ENCODE peak calls at places on chromosomes 2 and 18, in nine cellular contexts. N is A549, O is uterus, L is keratinocyte, I is IMR-90, C is foreskin keratinocyte, Z is thyroid gland, H is esophagus squamous epithelium, W is AG04450. G is an unnamed sample.

GRCh38 chr18:24373331-24373730 is 24.3 kb downstream of the OSBPL1A start:
- DNase-seq in L (no peak), I (peak; percentile 64), N (no peak), W (no peak), O (no peak), Z (no peak), C (peak; percentile 32), H (no peak), G (no peak)

GRCh38 chr2:64328415-64328722 is 125.6 kb upstream of the LGALSL start:
- DNase-seq in W (no peak), C (no peak), L (no peak), Z (no peak), H (no peak), N (no peak), O (no peak), I (no peak), G (peak; percentile 41)

GRCh38 chr2:74902281-74902860 is 56.1 kb upstream of the POLE4 start:
- DNase-seq in L (no peak), N (no peak), H (no peak), Z (no peak), W (no peak), O (no peak), I (no peak), C (no peak), G (no peak)

GRCh38 chr2:217452928-217453327 is 549.9 kb downstream of the TNS1 start:
- DNase-seq in H (no peak), O (no peak), W (no peak), I (no peak), C (no peak), L (no peak), N (no peak), Z (no peak), G (no peak)

GRCh38 chr2:235212501-235212900 is 260.7 kb downstream of the SH3BP4 start:
- DNase-seq in I (no peak), H (no peak), N (no peak), O (no peak), Z (no peak), L (no peak), W (no peak), C (no peak), G (no peak)

GRCh38 chr2:183193904-183194303 is 69.7 kb downstream of the NUP35 start:
- DNase-seq in N (no peak), H (no peak), W (no peak), Z (no peak), I (no peak), L (no peak), C (no peak), O (no peak), G (no peak)

GRCh38 chr2:234792566-234792965 is 159.3 kb upstream of the SH3BP4 start:
- DNase-seq in W (no peak), H (no peak), O (no peak), I (no peak), Z (no peak), C (no peak), L (no peak), N (no peak), G (no peak)

GRCh38 chr2:210965472-210965871 is 409.1 kb downstream of the CPS1 start:
- DNase-seq in C (peak; percentile 45), W (no peak), N (no peak), L (no peak), O (no peak), Z (no peak), I (no peak), H (no peak), G (no peak)

GRCh38 chr2:157194097-157194688 is 63.3 kb upstream of the GALNT5 start:
- DNase-seq in H (no peak), I (peak; percentile 72), Z (peak; percentile 2), L (no peak), O (no peak), C (peak; percentile 33), N (peak; percentile 63), W (no peak), G (peak; percentile 47)

GRCh38 chr2:135997380-135997779 is 12.0 kb upstream of the DARS1 start:
- DNase-seq in O (no peak), H (no peak), I (no peak), N (no peak), W (no peak), L (no peak), Z (peak; percentile 39), C (no peak), G (peak; percentile 77)

GRCh38 chr2:224372624-224373023 is 29.3 kb downstream of the FAM124B start:
- DNase-seq in L (no peak), H (no peak), W (no peak), N (no peak), Z (no peak), O (no peak), I (no peak), C (no peak), G (no peak)

GRCh38 chr18:48837676-48838075 is 113.1 kb downstream of the SMAD7 start:
- DNase-seq in C (no peak), L (no peak), Z (no peak), I (no peak), W (no peak), O (no peak), H (no peak), N (no peak), G (no peak)

GRCh38 chr2:237486334-237486818 is 675 bp upstream of the MLPH start:
- DNase-seq in L (no peak), Z (peak; percentile 22), H (no peak), W (no peak), I (no peak), C (no peak), O (no peak), N (peak; percentile 63), G (no peak)

GRCh38 chr18:10119528-10119927 is 205.7 kb downstream of the VAPA start:
- DNase-seq in W (no peak), H (no peak), L (no peak), O (no peak), C (no peak), I (no peak), N (no peak), Z (no peak), G (no peak)

GRCh38 chr2:160305081-160305750 is 105.1 kb upstream of the ITGB6 start:
- DNase-seq in I (peak; percentile 94), W (peak; percentile 54), N (no peak), L (no peak), O (no peak), Z (no peak), H (no peak), C (peak; percentile 91), G (no peak)

GRCh38 chr2:219010162-219010756 is 17.0 kb upstream of the CRYBA2 start:
- DNase-seq in O (no peak), L (no peak), H (no peak), N (peak; percentile 56), C (peak; percentile 18), I (no peak), Z (peak; percentile 28), W (no peak), G (peak; percentile 44)
- TF ChIP-seq CTCF in O (no peak), L (peak; percentile 60), H (no peak), N (peak; percentile 38), C (peak; percentile 66), I (peak; percentile 15), Z (peak; percentile 35), W (no peak), G (peak; percentile 73)

DNA sequence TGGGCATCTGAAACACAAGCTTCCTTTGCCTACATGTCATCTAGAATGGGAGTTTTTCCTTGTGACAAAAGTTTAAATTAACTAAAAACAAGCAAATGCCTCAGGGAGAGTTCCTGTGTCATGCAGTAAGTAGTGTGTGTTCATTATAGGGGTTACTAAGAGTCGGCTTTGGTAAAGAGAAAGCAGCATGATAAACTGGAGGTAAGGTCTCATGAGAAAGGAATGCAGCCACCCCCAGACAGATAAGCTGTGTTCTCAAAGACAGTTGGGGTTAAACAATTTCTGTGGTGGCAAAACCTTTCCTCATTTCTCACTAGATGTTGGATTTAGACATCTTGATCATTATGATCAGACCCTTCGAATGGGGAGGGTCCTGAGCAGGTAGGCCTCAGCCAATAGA is 129.7 kb downstream of the MAP4K4 start:
- DNase-seq in W (peak; percentile 81), I (peak; percentile 96), L (no peak), N (peak; percentile 45), C (peak; percentile 93), O (no peak), H (no peak), Z (no peak), G (no peak)
- H3K27ac ChIP-seq in W (peak overlapping the region; percentile 52), I (peak overlapping the region; percentile 78), L (peak overlapping the region; percentile 76), N (peak overlapping the region; percentile 41), C (peak overlapping the region; percentile 87), O (peak overlapping the region; percentile 57), H (no peak overlapping the region), Z (no peak overlapping the region), G (no peak overlapping the region)

GRCh38 chr2:178394816-178395215 is 56.2 kb downstream of the PRKRA start:
- DNase-seq in W (no peak), L (no peak), N (no peak), O (no peak), H (no peak), C (no peak), I (no peak), Z (no peak), G (no peak)

GRCh38 chr2:178392215-178392614 is 58.8 kb downstream of the PRKRA start:
- DNase-seq in I (peak; percentile 60), N (no peak), O (no peak), H (no peak), C (peak; percentile 64), W (no peak), L (no peak), Z (peak; percentile 7), G (no peak)

GRCh38 chr2:178395295-178395694 is 55.7 kb downstream of the PRKRA start:
- DNase-seq in I (no peak), N (no peak), Z (no peak), C (no peak), O (no peak), W (no peak), L (no peak), H (no peak), G (no peak)

GRCh38 chr2:178395941-178396585 is 54.9 kb downstream of the PRKRA start:
- DNase-seq in N (no peak), L (no peak), H (no peak), O (no peak), W (no peak), Z (no peak), I (no peak), C (no peak), G (no peak)

DNA sequence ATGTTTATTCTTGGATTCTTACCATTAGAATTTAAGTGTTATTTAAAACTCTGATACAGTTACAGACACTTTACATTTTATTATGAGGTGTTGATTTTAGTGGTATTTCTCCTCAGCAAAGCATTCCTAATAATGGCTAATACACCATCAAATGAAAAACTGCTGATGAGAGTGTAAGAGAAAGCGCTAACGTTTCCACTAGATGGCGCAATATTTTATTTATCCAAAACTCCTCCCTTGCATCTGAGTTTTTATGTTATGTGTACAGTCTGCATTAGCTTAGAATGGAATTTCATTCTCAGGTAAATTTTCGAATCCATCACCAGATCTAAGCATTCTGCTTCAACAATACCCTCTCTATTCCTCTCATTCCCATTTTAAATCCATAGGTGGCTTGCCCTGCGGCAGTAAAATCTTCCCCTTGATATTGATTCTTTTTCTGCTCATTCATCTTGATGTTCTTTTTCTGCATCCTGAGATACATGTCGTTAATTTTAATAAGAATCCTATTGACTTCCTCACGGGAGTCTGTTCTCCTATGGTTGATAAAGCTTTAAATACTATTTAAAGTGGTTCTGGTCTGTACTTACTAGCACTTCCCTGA is 53.9 kb downstream of the PRKRA start:
- DNase-seq in O (no peak), N (peak; percentile 47), Z (no peak), W (no peak), I (peak; percentile 55), C (peak; percentile 25), L (no peak), H (no peak), G (peak; percentile 63)
- TF ChIP-seq CTCF in O (peak; percentile 54), N (peak; percentile 79), Z (peak; percentile 56), W (peak; percentile 69), I (peak; percentile 70), C (peak; percentile 77), L (peak; percentile 52), H (peak; percentile 53), G (peak; percentile 90)

GRCh38 chr2:241545523-241546473 is 12.7 kb upstream of the BOK start:
- DNase-seq in H (no peak), C (no peak), I (peak; percentile 31), W (no peak), Z (no peak), N (no peak), L (peak; percentile 65), O (no peak), G (no peak)
- H3K27ac ChIP-seq in H (peak overlapping the region; percentile 17), C (no peak overlapping the region), I (peak overlapping the region; percentile 66), W (peak overlapping the region; percentile 61), Z (no peak overlapping the region), N (no peak overlapping the region), L (no peak overlapping the region), O (no peak overlapping the region), G (no peak overlapping the region)